ENCODE peak calls at places on chromosomes 12 and 14, in nine cellular contexts. T is Peyer's patch; H is body of pancreas; I is mucosa of descending colon; C is GM12878; X is left ventricle myocardium inferior; G is RWPE1; K is heart left ventricle; O is CD4-positive, alpha-beta T cell. Q is an unnamed sample.

GRCh38 chr12:127273621-127274020 is 993.3 kb upstream of the TMEM132C start:
- DNase-seq in G (peak), T (no peak), C (no peak), I (no peak), K (no peak), H (no peak), O (no peak), X (no peak), Q (no peak)

GRCh38 chr12:2509137-2509536 is 285.6 kb upstream of the FKBP4 start:
- DNase-seq in K (no peak), X (no peak), O (no peak), I (no peak), H (no peak), C (no peak), G (no peak), T (no peak), Q (no peak)

GRCh38 chr12:113097716-113098427 is 37.7 kb downstream of the RASAL1 start:
- DNase-seq in X (peak), O (no peak), H (peak), I (no peak), G (peak), T (no peak), C (no peak), K (no peak), Q (no peak)

GRCh38 chr12:13454991-13455696 is 258.6 kb downstream of the EMP1 start:
- DNase-seq in K (no peak), G (no peak), X (no peak), I (no peak), O (no peak), H (no peak), T (no peak), C (no peak), Q (no peak)

GRCh38 chr12:128820723-128821432 is 2.9 kb downstream of the SLC15A4 start:
- DNase-seq in H (peak), I (peak), C (no peak), O (no peak), K (peak), G (no peak), T (peak), X (peak), Q (peak)

GRCh38 chr12:18320036-18320617 is 58.8 kb downstream of the PIK3C2G start:
- DNase-seq in H (no peak), G (peak), K (no peak), X (no peak), I (no peak), C (no peak), T (no peak), O (no peak), Q (no peak)

GRCh38 chr12:48125985-48126384 is 6.8 kb downstream of the PFKM start:
- DNase-seq in G (no peak), K (peak), T (no peak), H (no peak), X (peak), C (no peak), O (no peak), I (no peak), Q (no peak)

GRCh38 chr14:103679351-103679750 is 35.9 kb downstream of the XRCC3 start:
- DNase-seq in G (no peak), C (peak), H (no peak), O (peak), X (no peak), I (peak), K (no peak), T (peak), Q (peak)

GRCh38 chr12:82970614-82971013 is 283.9 kb downstream of the TMTC2 start:
- DNase-seq in O (no peak), K (no peak), T (no peak), I (no peak), X (no peak), C (no peak), G (no peak), H (no peak), Q (no peak)

GRCh38 chr14:104982548-104983230 is 2.9 kb upstream of the CLBA1 start:
- DNase-seq in C (no peak), K (no peak), H (no peak), T (no peak), I (peak), X (no peak), G (no peak), O (no peak), Q (peak)

GRCh38 chr14:67050892-67051291 is 138.3 kb upstream of the GARIN2 start:
- DNase-seq in X (no peak), K (no peak), T (no peak), C (no peak), O (no peak), I (no peak), H (no peak), G (no peak), Q (no peak)

GRCh38 chr12:45439039-45439438 is 223.1 kb downstream of the ANO6 start:
- DNase-seq in K (no peak), C (no peak), O (no peak), X (no peak), T (no peak), G (no peak), H (no peak), I (no peak), Q (no peak)

GRCh38 chr12:6376079-6376941 is 947 bp upstream of the SCNN1A start:
- DNase-seq in X (no peak), I (peak), K (peak), T (no peak), H (peak), C (no peak), O (no peak), G (peak), Q (peak)

GRCh38 chr14:21267886-21268611 is 1.2 kb downstream of the HNRNPC start:
- DNase-seq in G (no peak), O (no peak), K (no peak), X (no peak), H (no peak), I (no peak), C (no peak), T (no peak), Q (no peak)

GRCh38 chr14:35331605-35332516 is 39.7 kb downstream of the PSMA6 start:
- DNase-seq in H (peak), I (peak), G (peak), K (no peak), O (no peak), T (no peak), C (no peak), X (no peak), Q (no peak)

GRCh38 chr12:65825573-65826512 is 1.6 kb downstream of the HMGA2 start:
- DNase-seq in C (no peak), G (no peak), O (no peak), X (no peak), I (peak), T (no peak), K (peak), H (peak), Q (peak)

GRCh38 chr14:99124482-99125104 is 147.4 kb downstream of the BCL11B start:
- DNase-seq in C (no peak), G (no peak), K (no peak), H (no peak), O (no peak), X (no peak), T (no peak), I (no peak), Q (peak)

GRCh38 chr14:54814076-54814475 is 88.5 kb downstream of the GCH1 start:
- DNase-seq in C (no peak), I (no peak), T (no peak), H (no peak), O (no peak), X (no peak), K (no peak), G (no peak), Q (no peak)

GRCh38 chr12:95624544-95624943 is 73.3 kb upstream of the USP44 start:
- DNase-seq in X (no peak), T (no peak), C (no peak), O (no peak), I (no peak), H (no peak), G (no peak), K (no peak), Q (no peak)

GRCh38 chr12:663293-663871 is at the start of gene NINJ2:
- DNase-seq in X (peak), T (no peak), H (no peak), K (peak), C (no peak), I (no peak), G (no peak), O (no peak), Q (no peak)

GRCh38 chr12:3490848-3491382 is at the start of gene PRMT8:
- DNase-seq in C (no peak), T (no peak), K (no peak), I (no peak), O (no peak), H (no peak), X (no peak), G (peak), Q (no peak)

GRCh38 chr12:5185435-5186069 is 141.9 kb downstream of the KCNA5 start:
- DNase-seq in O (no peak), K (no peak), I (no peak), G (no peak), H (no peak), C (no peak), X (no peak), T (no peak), Q (no peak)

GRCh38 chr14:77052281-77053044 is 24.0 kb upstream of the IRF2BPL start:
- DNase-seq in X (no peak), H (peak), T (no peak), I (peak), G (no peak), O (no peak), K (peak), C (no peak), Q (no peak)

GRCh38 chr12:7131502-7131866 is 1.3 kb downstream of the CLSTN3 start:
- DNase-seq in X (no peak), O (peak), G (no peak), T (no peak), C (no peak), K (no peak), H (no peak), I (no peak), Q (no peak)

GRCh38 chr14:20350860-20351259 is 7.4 kb downstream of the PARP2 start:
- DNase-seq in C (no peak), O (no peak), T (no peak), K (no peak), I (no peak), X (no peak), G (no peak), H (no peak), Q (no peak)

GRCh38 chr12:51281202-51281924 is 11.1 kb upstream of the SMAGP start:
- DNase-seq in K (no peak), G (peak), C (no peak), X (no peak), I (no peak), H (no peak), O (no peak), T (no peak), Q (no peak)

GRCh38 chr12:122023339-122024131 is 1.9 kb downstream of the BCL7A start:
- DNase-seq in C (no peak), K (peak), G (peak), O (no peak), X (peak), H (peak), T (peak), I (peak), Q (peak)

GRCh38 chr14:104054222-104054905 is 31.1 kb upstream of the ASPG start:
- DNase-seq in X (no peak), H (no peak), T (no peak), K (no peak), I (no peak), G (no peak), C (no peak), O (no peak), Q (no peak)

GRCh38 chr12:12505544-12506501 is 56.8 kb downstream of the DUSP16 start:
- DNase-seq in G (no peak), O (no peak), T (no peak), K (no peak), I (no peak), X (no peak), C (peak), H (no peak), Q (no peak)

GRCh38 chr14:26323781-26324363 is 274.0 kb downstream of the NOVA1 start:
- DNase-seq in T (no peak), I (no peak), O (no peak), C (no peak), X (no peak), G (no peak), H (no peak), K (no peak), Q (no peak)

GRCh38 chr14:72880164-72880563 is 13.7 kb downstream of the DPF3 start:
- DNase-seq in K (no peak), C (no peak), X (no peak), T (no peak), H (no peak), O (no peak), G (no peak), I (no peak), Q (no peak)

GRCh38 chr14:74414380-74414779 is 11.6 kb downstream of the SYNDIG1L start:
- DNase-seq in C (no peak), K (no peak), I (no peak), X (no peak), G (no peak), T (no peak), H (no peak), O (no peak), Q (no peak)

GRCh38 chr12:38162708-38163441 is 153.7 kb upstream of the ALG10B start:
- DNase-seq in G (no peak), T (no peak), K (no peak), H (no peak), I (no peak), X (no peak), C (no peak), O (no peak), Q (peak)

GRCh38 chr12:132766380-132767085 is 4.9 kb upstream of the ANKLE2 start:
- DNase-seq in T (no peak), X (peak), G (no peak), K (peak), H (peak), I (peak), O (no peak), C (no peak), Q (peak)

GRCh38 chr12:107522692-107523477 is 162.7 kb upstream of the PWP1 start:
- DNase-seq in G (no peak), X (no peak), C (no peak), O (no peak), H (no peak), T (no peak), K (no peak), I (no peak), Q (no peak)

GRCh38 chr12:25301798-25302197 is 51.1 kb upstream of the KRAS start:
- DNase-seq in C (no peak), K (no peak), H (no peak), I (no peak), T (no peak), O (no peak), G (no peak), X (no peak), Q (no peak)

GRCh38 chr14:67166450-67166853 is 22.8 kb upstream of the GARIN2 start:
- DNase-seq in O (peak), I (no peak), K (no peak), H (peak), X (no peak), C (no peak), T (no peak), G (peak), Q (no peak)

GRCh38 chr12:2057793-2058408 is 5.1 kb downstream of the CACNA1C start:
- DNase-seq in X (no peak), G (no peak), T (no peak), I (no peak), O (no peak), C (no peak), K (no peak), H (no peak), Q (no peak)

GRCh38 chr14:27528328-27528727 is 930.5 kb upstream of the NOVA1 start:
- DNase-seq in I (no peak), G (peak), K (no peak), C (no peak), X (no peak), H (no peak), T (no peak), O (no peak), Q (no peak)
- TF ChIP-seq CTCF in I (no peak), G (peak), K (peak), C (no peak), X (peak), H (no peak), T (no peak), O (no peak), Q (no peak)

DNA sequence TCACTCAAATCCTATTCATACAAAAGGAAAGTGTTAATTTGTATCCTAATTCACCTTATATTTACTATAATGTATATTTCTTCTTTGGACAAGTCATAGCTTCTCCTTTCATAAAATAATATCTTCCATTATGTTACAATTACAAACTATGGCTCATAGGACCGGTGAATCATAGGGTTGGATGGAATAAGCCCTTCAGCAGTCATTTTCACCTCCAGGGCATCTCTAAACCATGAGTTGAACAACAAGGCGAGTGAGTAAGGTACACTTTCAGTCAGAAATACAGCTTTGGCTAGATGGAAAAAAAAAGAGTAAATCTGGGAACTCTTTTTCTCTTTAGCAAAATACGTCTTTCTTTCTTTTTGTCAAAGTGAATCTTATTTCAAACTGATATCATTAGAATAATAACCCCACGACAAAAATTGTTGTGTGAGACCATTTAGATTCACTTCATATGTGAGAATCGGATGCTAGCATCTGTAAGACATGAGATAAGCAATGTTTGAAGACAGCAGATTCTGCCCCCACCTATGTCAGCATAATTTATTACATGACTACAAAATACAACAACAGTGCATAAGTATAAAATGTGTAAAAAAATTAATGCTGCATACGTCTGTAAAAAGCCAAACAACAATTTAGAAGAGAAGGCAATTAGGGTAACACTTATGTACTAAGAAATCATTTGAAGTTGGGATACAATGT is 184.4 kb upstream of the SLC38A2 start:
- DNase-seq in C (no peak), T (no peak), X (no peak), H (no peak), K (no peak), G (peak), I (no peak), O (no peak), Q (no peak)
- TF ChIP-seq CTCF in C (no peak), T (no peak), X (no peak), H (no peak), K (no peak), G (no peak), I (no peak), O (no peak), Q (no peak)

GRCh38 chr14:70831382-70831781 is 22.1 kb upstream of the MAP3K9 start:
- DNase-seq in G (no peak), H (no peak), K (no peak), X (no peak), O (no peak), I (no peak), T (no peak), C (no peak), Q (no peak)

GRCh38 chr14:70822706-70823185 is 13.4 kb upstream of the MAP3K9 start:
- DNase-seq in C (no peak), K (peak), I (peak), X (peak), T (no peak), G (no peak), H (peak), O (no peak), Q (peak)

GRCh38 chr14:70823281-70823680 is 14.0 kb upstream of the MAP3K9 start:
- DNase-seq in I (no peak), O (no peak), K (no peak), H (no peak), G (no peak), C (no peak), X (no peak), T (no peak), Q (no peak)

GRCh38 chr14:70828188-70828587 is 18.9 kb upstream of the MAP3K9 start:
- DNase-seq in C (no peak), T (no peak), X (no peak), H (no peak), G (no peak), O (no peak), I (no peak), K (no peak), Q (no peak)

GRCh38 chr14:70827366-70828151 is 18.2 kb upstream of the MAP3K9 start:
- DNase-seq in G (no peak), T (no peak), H (no peak), O (no peak), K (no peak), C (no peak), I (peak), X (no peak), Q (no peak)
- TF ChIP-seq CTCF in G (no peak), T (no peak), H (no peak), O (no peak), K (no peak), C (no peak), I (no peak), X (no peak), Q (no peak)

GRCh38 chr14:64478634-64479250 is 13.4 kb downstream of the AKAP5 start:
- DNase-seq in C (no peak), K (no peak), X (no peak), H (no peak), T (no peak), I (no peak), G (peak), O (no peak), Q (no peak)
- TF ChIP-seq CTCF in C (peak), K (peak), X (peak), H (peak), T (peak), I (no peak), G (peak), O (peak), Q (peak)

GRCh38 chr12:40632171-40632570 is 60.1 kb upstream of the CNTN1 start:
- DNase-seq in T (no peak), C (no peak), I (no peak), O (no peak), K (no peak), G (no peak), H (no peak), X (no peak), Q (no peak)
- TF ChIP-seq CTCF in T (no peak), C (no peak), I (no peak), O (no peak), K (no peak), G (no peak), H (no peak), X (no peak), Q (no peak)